ENCODE peak calls at places on chromosomes 12 and 14, in six cellular contexts. Y is spleen, Q is left ventricle myocardium inferior, N is adrenal gland, C is substantia nigra, K is ovary. X is an unnamed sample.

GRCh38 chr12:69822205-69822860 is 2.7 kb upstream of the MYRFL start:
- DNase-seq in Y (no peak), Q (no peak), N (no peak), C (no peak), K (no peak), X (no peak)

GRCh38 chr12:109999983-110000505 is 814 bp downstream of the ANKRD13A start:
- DNase-seq in Y (peak; percentile 82), Q (no peak), N (peak; percentile 39), C (no peak), K (peak; percentile 33), X (peak; percentile 49)

GRCh38 chr14:88967299-88967698 is 142.8 kb downstream of the TTC8 start:
- DNase-seq in Y (no peak), Q (no peak), N (no peak), C (no peak), K (no peak), X (no peak)

GRCh38 chr12:131620946-131621681 is 89.8 kb upstream of the SFSWAP start:
- DNase-seq in Y (peak; percentile 66), Q (no peak), N (no peak), C (peak; percentile 41), K (no peak), X (no peak)

GRCh38 chr14:92728781-92729364 is 19.6 kb downstream of the LGMN start:
- DNase-seq in Y (no peak), Q (no peak), N (peak; percentile 53), C (no peak), K (no peak), X (no peak)

GRCh38 chr14:99363616-99364290 is 91.8 kb upstream of the BCL11B start:
- DNase-seq in Y (peak; percentile 36), Q (no peak), N (no peak), C (no peak), K (no peak), X (peak; percentile 44)

GRCh38 chr14:91400696-91401095 is 16.9 kb downstream of the CCDC88C start:
- DNase-seq in Y (no peak), Q (no peak), N (no peak), C (no peak), K (no peak), X (no peak)

GRCh38 chr12:132600048-132601032 is 10.0 kb downstream of the LRCOL1 start:
- DNase-seq in Y (peak; percentile 86), Q (peak; percentile 73), N (peak; percentile 69), C (no peak), K (peak; percentile 72), X (peak; percentile 88)

GRCh38 chr12:5073838-5074237 is 30.2 kb downstream of the KCNA5 start:
- DNase-seq in Y (no peak), Q (no peak), N (no peak), C (no peak), K (no peak), X (peak; percentile 77)

GRCh38 chr14:73742520-73743238 is 28.5 kb upstream of the PNMA1 start:
- DNase-seq in Y (no peak), Q (no peak), N (no peak), C (no peak), K (no peak), X (no peak)

GRCh38 chr12:54616933-54617535 is 17.7 kb downstream of the LACRT start:
- DNase-seq in Y (no peak), Q (no peak), N (no peak), C (no peak), K (no peak), X (no peak)

GRCh38 chr14:95526483-95527391 is 8.1 kb upstream of the GLRX5 start:
- DNase-seq in Y (no peak), Q (no peak), N (no peak), C (no peak), K (no peak), X (no peak)

GRCh38 chr12:101111441-101111840 is 98.6 kb downstream of the SLC5A8 start:
- DNase-seq in Y (no peak), Q (no peak), N (no peak), C (no peak), K (no peak), X (no peak)

GRCh38 chr12:103814436-103814835 is 26.6 kb downstream of the NT5DC3 start:
- DNase-seq in Y (no peak), Q (no peak), N (no peak), C (no peak), K (no peak), X (no peak)

GRCh38 chr14:22433059-22433458 is 156.0 kb downstream of the DAD1 start:
- DNase-seq in Y (no peak), Q (no peak), N (no peak), C (no peak), K (no peak), X (no peak)

GRCh38 chr14:98840511-98840910 is 431.5 kb downstream of the BCL11B start:
- DNase-seq in Y (no peak), Q (no peak), N (no peak), C (no peak), K (no peak), X (no peak)

GRCh38 chr14:84809158-84809557 is 720.8 kb upstream of the FLRT2 start:
- DNase-seq in Y (no peak), Q (no peak), N (no peak), C (no peak), K (no peak), X (no peak)

GRCh38 chr12:34298971-34299801 is 276.9 kb downstream of the ALG10 start:
- DNase-seq in Y (peak; percentile 51), Q (no peak), N (no peak), C (no peak), K (no peak), X (no peak)

GRCh38 chr14:100622234-100622633 is 35.0 kb upstream of the BEGAIN start:
- DNase-seq in Y (peak; percentile 54), Q (no peak), N (no peak), C (no peak), K (no peak), X (no peak)

GRCh38 chr14:95901014-95901413 is 24.4 kb downstream of the TUNAR start:
- DNase-seq in Y (no peak), Q (no peak), N (no peak), C (no peak), K (no peak), X (no peak)

GRCh38 chr12:5783274-5783920 is 161.7 kb downstream of the ANO2 start:
- DNase-seq in Y (no peak), Q (no peak), N (no peak), C (no peak), K (no peak), X (no peak)

GRCh38 chr12:23666866-23667265 is 282.6 kb downstream of the SOX5 start:
- DNase-seq in Y (no peak), Q (no peak), N (no peak), C (no peak), K (no peak), X (peak; percentile 45)

GRCh38 chr12:64173456-64173855 is 48.6 kb downstream of the KICS2 start:
- DNase-seq in Y (no peak), Q (no peak), N (no peak), C (no peak), K (no peak), X (no peak)

DNA sequence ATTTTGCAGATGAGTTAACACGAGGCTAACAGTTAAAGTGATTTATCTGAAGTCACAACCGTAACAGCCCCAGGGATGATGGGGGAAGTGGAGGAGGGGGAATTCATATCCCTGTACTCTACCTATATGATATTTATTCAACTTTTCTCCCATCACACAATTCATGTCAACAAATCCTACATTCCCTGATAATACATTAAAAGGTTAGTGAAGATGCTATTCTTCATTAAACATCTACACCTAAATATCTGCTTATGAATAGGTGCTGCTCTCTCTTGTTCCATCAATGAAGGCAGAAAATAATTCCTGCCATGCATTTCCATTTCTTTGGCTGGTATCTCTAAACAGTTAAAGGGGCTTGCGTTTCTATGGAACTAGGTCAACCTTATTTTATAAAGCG is 6.8 kb downstream of the YBX3 start:
- DNase-seq in Y (no peak), Q (no peak), N (no peak), C (no peak), K (no peak), X (no peak)
- H3K27ac ChIP-seq in Y (peak overlapping the region; percentile 66), Q (peak overlapping the region; percentile 98), N (peak overlapping the region; percentile 56), C (no peak overlapping the region), K (no peak overlapping the region), X (peak overlapping the region; percentile 18)

GRCh38 chr12:25416516-25416915 is 136.6 kb downstream of the LMNTD1 start:
- DNase-seq in Y (no peak), Q (no peak), N (no peak), C (no peak), K (no peak), X (no peak)
- H3K27ac ChIP-seq in Y (no peak overlapping the region), Q (no peak overlapping the region), N (no peak overlapping the region), C (no peak overlapping the region), K (no peak overlapping the region), X (no peak overlapping the region)

GRCh38 chr12:127560041-127560478 is 706.9 kb upstream of the TMEM132C start:
- DNase-seq in Y (no peak), Q (no peak), N (no peak), C (no peak), K (no peak), X (no peak)

GRCh38 chr12:127556487-127556886 is 710.5 kb upstream of the TMEM132C start:
- DNase-seq in Y (no peak), Q (no peak), N (no peak), C (no peak), K (no peak), X (no peak)

GRCh38 chr12:127562781-127563180 is 704.2 kb upstream of the TMEM132C start:
- DNase-seq in Y (no peak), Q (no peak), N (no peak), C (no peak), K (no peak), X (no peak)

GRCh38 chr12:127558363-127558762 is 708.6 kb upstream of the TMEM132C start:
- DNase-seq in Y (no peak), Q (no peak), N (no peak), C (no peak), K (no peak), X (no peak)

DNA sequence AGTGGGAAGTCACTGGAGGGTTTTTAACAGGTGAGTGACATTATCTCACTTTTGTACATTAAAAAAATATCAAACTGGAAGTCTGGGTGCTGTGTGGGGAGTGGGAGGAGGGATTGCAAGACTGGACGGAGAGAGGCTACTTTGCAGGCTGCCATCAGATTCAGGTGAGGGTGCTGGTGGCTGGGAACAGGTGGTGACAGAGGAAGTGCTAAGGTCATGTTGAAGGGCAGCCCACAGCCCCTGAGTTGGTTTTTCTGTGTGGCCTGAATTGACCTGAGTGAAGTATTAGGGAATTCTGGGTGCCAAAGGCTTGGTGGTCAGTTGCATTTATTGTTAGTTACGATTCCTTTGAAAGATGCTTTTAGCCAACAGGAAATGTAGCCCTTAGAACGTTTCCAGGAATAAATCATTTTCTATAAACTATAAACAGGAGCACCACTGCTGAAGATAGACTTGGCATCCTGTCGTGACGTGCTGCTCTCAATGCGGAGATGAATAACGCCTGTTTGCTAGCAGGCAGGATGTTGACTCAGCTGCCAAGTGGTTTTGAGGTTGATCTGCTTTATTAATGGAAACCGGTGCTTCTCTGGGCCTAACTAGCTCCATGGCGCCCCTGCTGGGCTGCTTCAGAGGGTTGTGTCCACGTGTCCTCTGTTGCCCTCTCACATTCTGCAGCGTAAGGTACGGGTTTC is 707.5 kb upstream of the TMEM132C start:
- DNase-seq in Y (peak; percentile 73), Q (peak; percentile 15), N (peak; percentile 35), C (no peak), K (no peak), X (peak; percentile 75)
- H3K27ac ChIP-seq in Y (no peak overlapping the region), Q (no peak overlapping the region), N (no peak overlapping the region), C (no peak overlapping the region), K (no peak overlapping the region), X (no peak overlapping the region)

DNA sequence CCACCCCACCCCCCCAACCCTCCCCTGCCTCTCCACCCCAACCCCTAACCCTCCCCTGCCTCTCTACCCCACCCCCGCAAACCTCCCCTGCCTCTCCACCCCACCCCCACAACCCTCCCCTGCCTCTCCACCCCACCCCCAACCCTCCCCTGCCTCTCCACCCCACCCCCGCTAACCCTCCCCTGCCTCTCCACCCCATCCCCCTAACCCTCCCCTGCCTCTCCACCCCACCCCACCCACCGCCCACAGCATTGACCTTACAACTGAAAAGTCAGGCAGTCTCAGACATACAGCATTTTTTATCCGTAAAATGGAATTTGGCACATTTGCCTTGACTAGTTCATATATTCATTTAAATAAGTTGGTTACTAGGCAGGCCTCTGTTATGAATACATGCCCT is 38.6 kb upstream of the ACTN1 start:
- DNase-seq in Y (no peak), Q (no peak), N (no peak), C (no peak), K (no peak), X (peak; percentile 34)
- H3K27ac ChIP-seq in Y (no peak overlapping the region), Q (no peak overlapping the region), N (no peak overlapping the region), C (no peak overlapping the region), K (no peak overlapping the region), X (no peak overlapping the region)

X was measured in GM23338.